ENCODE peak calls at places on chromosomes 1 and 21, in five cellular contexts. Y, B, Z, H and C are unnamed samples.

GRCh38 chr1:182107218-182107617 is 45.7 kb upstream of the ZNF648 start:
- DNase-seq in Y (no peak), B (no peak), Z (no peak), H (no peak), C (no peak)

GRCh38 chr21:44712203-44713028 is 1.0 kb upstream of the TSPEAR start:
- DNase-seq in Y (no peak), B (no peak), Z (peak; percentile 49), H (no peak), C (peak; percentile 60)

GRCh38 chr1:4778056-4778455 is 123.6 kb downstream of the AJAP1 start:
- DNase-seq in Y (no peak), B (no peak), Z (no peak), H (no peak), C (no peak)

GRCh38 chr1:234772345-234773147 is 162.6 kb upstream of the IRF2BP2 start:
- DNase-seq in Y (no peak), B (peak; percentile 89), Z (peak; percentile 91), H (peak; percentile 84), C (no peak)

GRCh38 chr1:171788696-171789095 is 7.2 kb downstream of the METTL13 start:
- DNase-seq in Y (no peak), B (no peak), Z (no peak), H (no peak), C (no peak)

GRCh38 chr21:41481191-41481590 is 26.8 kb downstream of the TMPRSS2 start:
- DNase-seq in Y (no peak), B (no peak), Z (no peak), H (no peak), C (no peak)

GRCh38 chr1:152347116-152347728 is 12.6 kb downstream of the FLG2 start:
- DNase-seq in Y (no peak), B (peak; percentile 18), Z (no peak), H (peak; percentile 18), C (no peak)

GRCh38 chr1:46333300-46334029 is 7.1 kb upstream of the NSUN4 start:
- DNase-seq in Y (no peak), B (peak; percentile 57), Z (no peak), H (peak; percentile 48), C (no peak)

GRCh38 chr1:68438310-68438709 is 11.4 kb downstream of the RPE65 start:
- DNase-seq in Y (no peak), B (no peak), Z (no peak), H (no peak), C (no peak)

GRCh38 chr1:180309338-180309737 is 79.3 kb downstream of the LHX4 start:
- DNase-seq in Y (no peak), B (no peak), Z (no peak), H (no peak), C (no peak)

DNA sequence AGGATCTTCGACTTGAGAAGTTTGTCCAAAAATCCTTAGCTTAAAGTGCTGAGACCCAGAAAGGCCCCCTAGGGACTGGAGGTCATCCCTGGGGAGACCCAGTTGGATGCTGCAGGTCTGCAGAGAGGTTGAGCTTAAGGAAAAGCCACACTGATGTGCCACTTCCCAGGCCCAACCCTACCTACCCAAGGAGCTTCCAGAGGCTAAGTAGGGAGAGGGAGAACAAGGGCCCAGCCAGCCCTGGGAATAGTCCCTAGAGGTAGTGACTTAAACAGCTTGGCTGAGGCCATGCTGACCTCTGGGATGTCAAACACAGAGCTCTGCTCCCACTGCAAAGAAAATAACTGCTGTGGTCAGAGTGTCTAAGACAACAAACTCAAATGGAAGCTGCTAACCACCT is 693.7 kb downstream of the MATN1 start:
- DNase-seq in Y (no peak), B (no peak), Z (no peak), H (no peak), C (peak; percentile 29)
- TF ChIP-seq CTCF in Y (no peak), B (no peak), Z (no peak), H (no peak), C (no peak)

GRCh38 chr1:31425301-31426081 is 12.5 kb downstream of the SERINC2 start:
- DNase-seq in Y (no peak), B (no peak), Z (no peak), H (no peak), C (no peak)
- TF ChIP-seq CTCF in Y (no peak), B (no peak), Z (no peak), H (no peak), C (no peak)

GRCh38 chr1:179229214-179230140 is at the start of gene ABL2:
- DNase-seq in Y (peak; percentile 54), B (peak; percentile 82), Z (peak; percentile 75), H (peak; percentile 56), C (peak; percentile 73)
- TF ChIP-seq CTCF in Y (no peak), B (no peak), Z (no peak), H (no peak), C (no peak)

DNA sequence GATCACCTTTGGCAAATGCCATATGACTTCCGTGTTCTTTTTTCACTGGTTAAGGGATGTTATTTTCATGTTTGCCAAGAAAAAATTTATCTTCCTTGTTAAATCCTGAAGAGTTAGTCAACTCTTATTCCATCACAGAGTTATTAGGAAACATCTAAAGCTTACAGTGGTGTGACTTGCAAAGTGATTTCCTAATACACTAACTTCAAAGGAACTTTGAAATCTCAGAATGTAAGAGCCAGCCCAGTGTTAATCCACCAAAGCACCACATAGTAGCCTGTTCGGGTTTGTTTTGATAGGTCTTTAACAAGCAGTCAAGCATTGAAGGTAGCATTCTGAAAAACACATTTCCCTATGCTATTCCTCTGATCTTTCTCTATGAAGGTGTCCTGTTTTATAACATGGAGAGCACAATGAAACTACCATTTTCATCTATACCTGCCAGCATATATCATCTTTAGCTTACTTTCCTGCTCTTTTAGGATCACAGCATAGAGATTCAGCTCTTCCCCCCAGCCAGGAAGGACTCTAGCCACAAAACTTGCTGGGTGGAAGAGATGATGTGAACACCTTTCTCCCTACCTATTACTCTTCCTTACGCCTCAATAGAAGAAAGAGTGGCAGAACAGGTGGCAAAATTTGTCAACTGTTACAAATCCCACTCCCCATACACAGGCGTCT is 82.4 kb upstream of the MAGI3 start:
- DNase-seq in Y (no peak), B (no peak), Z (no peak), H (no peak), C (no peak)
- TF ChIP-seq CTCF in Y (no peak), B (no peak), Z (no peak), H (no peak), C (no peak)

GRCh38 chr1:87331319-87332269 is 2.9 kb downstream of the LMO4 start:
- DNase-seq in Y (peak; percentile 89), B (peak; percentile 68), Z (peak; percentile 87), H (peak; percentile 77), C (peak; percentile 89)
- TF ChIP-seq CTCF in Y (no peak), B (no peak), Z (no peak), H (peak; percentile 16), C (peak; percentile 42)

DNA sequence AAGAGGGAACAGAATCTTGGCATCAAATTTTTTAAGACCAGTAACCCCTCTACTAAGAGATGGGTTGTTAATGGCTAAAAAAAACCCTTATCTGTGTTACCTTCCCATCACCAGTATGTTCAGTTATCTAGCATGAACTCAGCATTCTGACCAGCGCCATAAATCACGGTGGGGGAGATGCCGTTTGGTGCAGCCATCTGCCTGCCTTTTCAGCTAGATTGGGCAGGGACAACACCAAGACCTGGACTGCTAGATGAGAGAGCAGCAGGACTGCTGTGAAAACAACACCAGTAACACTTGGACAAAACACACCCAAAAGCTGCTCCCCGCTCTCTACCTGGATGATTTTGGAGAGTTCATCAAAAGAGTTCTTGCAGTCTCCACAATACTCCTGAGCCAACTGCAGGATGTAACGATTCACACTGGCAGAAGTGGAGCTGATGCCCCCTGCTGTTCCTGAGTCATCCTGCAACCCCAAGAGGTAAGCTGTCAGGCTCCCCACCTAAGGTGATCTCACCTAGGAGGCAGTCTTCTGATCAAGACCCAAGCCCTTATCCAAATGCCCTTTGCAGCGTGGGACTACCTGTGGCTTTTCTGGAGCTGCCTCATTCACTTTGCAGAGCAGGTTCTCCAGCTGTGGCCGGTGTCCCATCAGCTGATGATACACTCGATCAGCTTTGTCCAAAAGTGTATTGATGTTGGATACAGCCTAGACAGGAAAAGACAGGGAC is 96.5 kb downstream of the UBR4 start:
- DNase-seq in Y (no peak), B (peak; percentile 45), Z (no peak), H (no peak), C (no peak)
- TF ChIP-seq CTCF in Y (peak; percentile 43), B (no peak), Z (no peak), H (peak; percentile 75), C (peak; percentile 67)

GRCh38 chr1:154937051-154937987 is 800 bp upstream of the PMVK start:
- DNase-seq in Y (peak; percentile 92), B (peak; percentile 87), Z (peak; percentile 95), H (peak; percentile 91), C (peak; percentile 88)
- TF ChIP-seq CTCF in Y (peak; percentile 11), B (peak; percentile 10), Z (no peak), H (no peak), C (peak; percentile 50)

DNA sequence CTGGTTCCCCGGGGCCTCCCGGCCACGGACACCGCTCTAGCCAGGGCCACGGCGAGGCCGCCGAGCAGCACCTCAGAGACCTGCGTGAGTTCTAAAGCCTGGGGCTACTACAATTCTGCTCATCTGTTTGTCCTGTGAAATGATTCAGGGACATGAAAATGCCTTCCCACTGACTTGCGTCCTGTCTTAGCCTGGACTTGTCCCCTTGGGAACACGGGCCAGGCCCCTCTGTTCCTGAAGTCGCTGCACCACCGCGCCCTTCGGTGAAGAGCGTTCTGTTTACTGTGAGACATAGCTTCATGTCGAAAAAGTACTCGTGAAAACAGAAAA is 11.9 kb downstream of the YBEY start:
- DNase-seq in Y (no peak), B (no peak), Z (no peak), H (no peak), C (no peak)
- TF ChIP-seq CTCF in Y (no peak), B (no peak), Z (no peak), H (no peak), C (no peak)

GRCh38 chr21:25507522-25507921 is 99.8 kb downstream of the MRPL39 start:
- DNase-seq in Y (no peak), B (no peak), Z (no peak), H (no peak), C (no peak)
- TF ChIP-seq CTCF in Y (no peak), B (peak; percentile 26), Z (no peak), H (peak; percentile 40), C (no peak)